ENCODE peak calls at places on chromosomes 7 and 10, in ten cellular contexts. H is neural progenitor cell; B is mucosa of descending colon; F is IMR-90; K is cardiac muscle cell; X is Calu3; W is CD8-positive, alpha-beta T cell; Z is endothelial cell; U is kidney; G is PC-3. I is an unnamed sample.

GRCh38 chr7:131636092-131636491 is 79.7 kb upstream of the PODXL start:
- DNase-seq in F (no peak), G (no peak), Z (no peak), W (no peak), U (no peak), H (no peak), K (no peak), B (no peak), X (no peak), I (no peak)

GRCh38 chr7:73742338-73742752 is 3.7 kb upstream of the ABHD11 start:
- DNase-seq in B (peak), X (peak), H (peak), F (no peak), U (peak), G (no peak), W (no peak), Z (no peak), K (no peak), I (no peak)

GRCh38 chr10:110556993-110557601 is 10.4 kb upstream of the SMC3 start:
- DNase-seq in B (no peak), G (peak), F (peak), U (no peak), W (peak), X (peak), H (peak), Z (peak), K (peak), I (peak)

GRCh38 chr7:138008588-138009349 is 6.9 kb upstream of the CREB3L2 start:
- DNase-seq in U (no peak), Z (peak), W (peak), F (peak), X (peak), B (no peak), H (peak), G (peak), K (peak), I (no peak)

GRCh38 chr7:91264924-91265681 is 870 bp downstream of the FZD1 start:
- DNase-seq in X (peak), U (peak), G (peak), B (peak), H (peak), W (no peak), K (peak), F (peak), Z (peak), I (peak)

GRCh38 chr10:129191848-129192247 is 275.2 kb upstream of the MGMT start:
- DNase-seq in X (no peak), B (no peak), K (no peak), G (no peak), F (no peak), W (no peak), Z (no peak), H (no peak), U (no peak), I (no peak)

GRCh38 chr7:1555046-1555812 is 776 bp downstream of the TMEM184A start:
- DNase-seq in W (no peak), Z (no peak), X (peak), K (peak), U (peak), G (peak), H (no peak), F (peak), B (peak), I (peak)

GRCh38 chr10:3096149-3096548 is 28.8 kb downstream of the PFKP start:
- DNase-seq in Z (no peak), B (no peak), W (no peak), X (no peak), G (peak), U (peak), K (no peak), H (no peak), F (no peak), I (no peak)

GRCh38 chr7:31099451-31100444 is 47.6 kb downstream of the ADCYAP1R1 start:
- DNase-seq in B (no peak), Z (no peak), X (no peak), F (no peak), U (no peak), G (no peak), H (no peak), K (no peak), W (no peak), I (no peak)

GRCh38 chr7:139500770-139501138 is 17.3 kb upstream of the KLRG2 start:
- DNase-seq in F (no peak), G (no peak), B (no peak), H (no peak), K (no peak), Z (no peak), U (no peak), X (no peak), W (no peak), I (no peak)

GRCh38 chr7:121195859-121196588 is 132.8 kb upstream of the WNT16 start:
- DNase-seq in X (no peak), F (peak), B (no peak), Z (no peak), W (no peak), K (no peak), U (no peak), G (no peak), H (no peak), I (no peak)

GRCh38 chr10:78510566-78511323 is 477.1 kb downstream of the RPS24 start:
- DNase-seq in W (peak), F (no peak), X (no peak), G (peak), B (no peak), Z (no peak), H (peak), U (peak), K (no peak), I (peak)

GRCh38 chr10:99760321-99760720 is 22.1 kb upstream of the ABCC2 start:
- DNase-seq in Z (no peak), X (no peak), W (no peak), U (no peak), H (no peak), B (no peak), F (no peak), K (no peak), G (no peak), I (no peak)

GRCh38 chr10:5488272-5489161 is 10.9 kb downstream of the CALML5 start:
- DNase-seq in H (no peak), X (peak), Z (no peak), W (no peak), U (peak), G (peak), B (peak), F (no peak), K (no peak), I (no peak)

GRCh38 chr7:139230078-139230477 is 959 bp upstream of the UBN2 start:
- DNase-seq in G (no peak), Z (no peak), K (no peak), W (no peak), U (no peak), F (no peak), B (no peak), H (no peak), X (no peak), I (no peak)

GRCh38 chr10:114550756-114551290 is 107.3 kb downstream of the ABLIM1 start:
- DNase-seq in B (no peak), W (no peak), K (peak), H (peak), Z (no peak), U (no peak), G (peak), X (no peak), F (peak), I (no peak)

GRCh38 chr10:80104066-80104926 is 25.8 kb downstream of the TMEM254 start:
- DNase-seq in Z (no peak), W (no peak), B (no peak), K (no peak), G (peak), X (no peak), U (no peak), H (no peak), F (peak), I (no peak)

GRCh38 chr10:113895018-113895417 is 40.6 kb downstream of the NHLRC2 start:
- DNase-seq in H (no peak), F (peak), G (peak), K (no peak), U (no peak), X (no peak), W (no peak), Z (no peak), B (no peak), I (no peak)

GRCh38 chr7:129664029-129665012 is 52.8 kb downstream of the NRF1 start:
- DNase-seq in B (no peak), X (peak), F (peak), W (no peak), Z (no peak), G (peak), U (no peak), K (peak), H (peak), I (no peak)

DNA sequence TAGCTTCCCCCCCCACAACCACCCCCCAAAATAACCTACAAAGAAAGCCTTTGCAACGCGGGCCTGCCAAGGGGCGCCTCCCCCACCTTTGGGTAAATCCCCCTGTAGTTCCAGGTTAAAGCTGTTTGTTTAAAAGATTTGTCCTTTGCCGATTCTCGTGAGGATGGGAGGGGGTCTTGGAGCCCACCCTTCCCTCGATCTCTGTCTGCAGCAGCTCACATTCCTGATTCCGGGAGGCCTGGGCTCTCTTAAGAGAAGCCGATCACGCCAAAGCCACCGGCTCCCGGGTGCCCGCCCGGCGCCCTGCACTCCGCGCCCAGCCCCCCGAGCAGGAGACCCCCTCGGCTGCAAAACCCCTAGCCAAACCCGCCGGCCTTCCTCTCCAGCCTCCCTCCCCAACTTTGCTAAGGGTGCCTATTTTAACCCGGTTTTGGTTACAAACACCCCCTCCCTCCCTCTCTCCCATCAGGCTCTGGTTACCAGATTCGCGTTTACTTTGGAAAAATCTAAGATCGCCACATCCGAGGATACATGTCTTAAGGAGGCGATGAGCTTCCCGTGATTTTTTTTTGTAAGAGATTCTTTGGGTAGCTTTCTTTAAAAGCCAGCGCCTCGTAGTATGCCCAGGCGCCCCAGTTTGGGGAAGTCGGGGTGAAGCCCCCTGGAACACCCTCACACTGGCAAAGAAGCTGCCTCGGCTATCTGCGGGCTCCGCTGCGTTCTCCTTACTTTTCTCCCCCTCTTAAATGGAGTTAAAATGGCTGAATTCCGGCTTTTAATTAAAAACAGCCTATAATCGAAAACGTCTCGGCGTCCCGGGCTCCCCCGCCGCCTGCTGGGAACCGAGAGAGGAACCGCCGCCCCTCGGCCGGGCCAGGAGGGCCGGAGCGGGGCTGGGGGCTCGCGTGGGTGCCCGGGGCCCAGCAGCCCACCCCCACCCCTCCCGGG is 1.0 kb downstream of the TNRC18 start:
- DNase-seq in H (peak), U (peak), K (peak), X (peak), W (no peak), G (peak), F (peak), Z (peak), B (peak), I (peak)
- TF ChIP-seq CTCF in H (no peak), U (no peak), K (peak), X (no peak), W (no peak), G (no peak), F (peak), Z (no peak), B (no peak), I (peak)

GRCh38 chr10:86363184-86363832 is 3.3 kb downstream of the GRID1 start:
- DNase-seq in G (no peak), K (peak), H (peak), F (no peak), X (peak), U (peak), B (peak), W (no peak), Z (peak), I (peak)
- TF ChIP-seq CTCF in G (no peak), K (peak), H (peak), F (peak), X (no peak), U (peak), B (no peak), W (no peak), Z (no peak), I (peak)

GRCh38 chr7:136294977-136295376 is 317.8 kb upstream of the MTPN start:
- DNase-seq in Z (no peak), X (no peak), B (no peak), H (no peak), W (no peak), U (no peak), K (no peak), F (no peak), G (peak), I (no peak)
- TF ChIP-seq CTCF in Z (no peak), X (no peak), B (no peak), H (peak), W (no peak), U (no peak), K (no peak), F (no peak), G (peak), I (no peak)

GRCh38 chr10:70241081-70241480 is 7.9 kb upstream of the PPA1 start:
- DNase-seq in U (no peak), Z (no peak), B (no peak), H (no peak), G (no peak), K (no peak), X (no peak), F (no peak), W (no peak), I (no peak)
- TF ChIP-seq CTCF in U (no peak), Z (no peak), B (no peak), H (no peak), G (no peak), K (no peak), X (no peak), F (no peak), W (no peak), I (no peak)

GRCh38 chr7:44538093-44538797 is 2.9 kb downstream of the NPC1L1 start:
- DNase-seq in K (no peak), Z (no peak), F (no peak), U (no peak), H (no peak), W (no peak), G (no peak), B (no peak), X (no peak), I (no peak)
- TF ChIP-seq CTCF in K (no peak), Z (no peak), F (no peak), U (no peak), H (no peak), W (no peak), G (no peak), B (no peak), X (no peak), I (no peak)

DNA sequence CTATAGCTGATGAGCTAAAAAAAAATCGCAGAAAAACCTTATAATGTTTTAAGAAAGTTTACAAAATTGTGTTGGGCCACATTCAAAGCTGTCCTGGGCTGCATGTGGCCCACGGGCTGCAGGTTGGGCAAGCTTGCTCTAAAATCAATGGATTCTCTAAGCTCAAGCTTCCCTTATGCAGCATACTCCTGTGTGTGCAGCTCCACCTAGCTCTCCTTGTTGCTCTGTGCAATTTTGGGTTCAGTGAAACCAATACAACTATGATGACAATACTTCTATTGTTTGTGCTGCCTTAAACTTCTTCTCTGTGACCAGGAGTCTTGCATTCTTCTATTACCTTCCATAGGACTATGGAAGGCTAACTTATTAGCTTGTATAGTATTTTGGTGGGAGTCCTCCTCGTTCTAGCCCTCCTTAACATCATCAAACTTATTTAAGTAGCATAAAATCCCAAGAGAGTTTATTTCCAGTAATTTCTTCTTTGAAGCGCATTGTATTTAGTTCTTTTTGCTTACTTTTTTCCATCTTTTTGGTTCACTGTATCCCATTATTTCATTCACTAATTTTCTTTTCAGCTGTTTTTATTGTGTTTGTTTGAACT is 170.9 kb upstream of the SMIM30 start:
- DNase-seq in X (peak), U (no peak), G (peak), H (peak), Z (no peak), W (no peak), K (peak), F (peak), B (no peak), I (no peak)
- TF ChIP-seq CTCF in X (no peak), U (peak), G (peak), H (peak), Z (no peak), W (no peak), K (peak), F (peak), B (no peak), I (no peak)